ENCODE peak calls at places on chromosomes 1 and 21, in four cellular contexts. Y, N, P and K are unnamed samples.

GRCh38 chr1:983736-984475 is 2.0 kb upstream of the PERM1 start:
- DNase-seq in Y (no peak), N (peak; percentile 85), P (peak; percentile 87), K (no peak)

GRCh38 chr21:38499296-38499695 is 1.0 kb upstream of the ERG start:
- DNase-seq in Y (no peak), N (no peak), P (no peak), K (no peak)

GRCh38 chr1:179954494-179955317 is at the start of gene CEP350:
- DNase-seq in Y (peak; percentile 98), N (peak; percentile 98), P (peak; percentile 89), K (peak; percentile 77)

GRCh38 chr1:63920154-63921117 is 146.6 kb downstream of the ROR1 start:
- DNase-seq in Y (no peak), N (no peak), P (no peak), K (peak; percentile 48)

GRCh38 chr21:37532868-37533780 is 166.6 kb downstream of the DYRK1A start:
- DNase-seq in Y (no peak), N (peak; percentile 16), P (peak; percentile 66), K (peak; percentile 35)

GRCh38 chr1:215556996-215557395 is 10.1 kb upstream of the KCTD3 start:
- DNase-seq in Y (no peak), N (no peak), P (no peak), K (no peak)

GRCh38 chr1:15328245-15328784 is 81.3 kb downstream of the FHAD1 start:
- DNase-seq in Y (no peak), N (no peak), P (no peak), K (no peak)

GRCh38 chr21:44432841-44433790 is 22.2 kb upstream of the LRRC3 start:
- DNase-seq in Y (no peak), N (no peak), P (no peak), K (no peak)

GRCh38 chr21:20999567-21000169 is 1.5 kb downstream of the NCAM2 start:
- DNase-seq in Y (peak; percentile 9), N (peak; percentile 48), P (peak; percentile 62), K (no peak)

GRCh38 chr1:200631375-200631774 is 10.8 kb upstream of the KIF14 start:
- DNase-seq in Y (no peak), N (no peak), P (no peak), K (no peak)

GRCh38 chr1:66217021-66217420 is 316.9 kb upstream of the SGIP1 start:
- DNase-seq in Y (no peak), N (no peak), P (no peak), K (peak; percentile 64)

GRCh38 chr1:32870615-32871363 is at the start of gene FNDC5:
- DNase-seq in Y (no peak), N (peak; percentile 56), P (peak; percentile 61), K (no peak)

GRCh38 chr1:67261646-67262045 is 46.0 kb upstream of the IL12RB2 start:
- DNase-seq in Y (no peak), N (peak; percentile 21), P (no peak), K (no peak)

GRCh38 chr1:38873027-38873969 is at the start of gene MYCBP:
- DNase-seq in Y (peak; percentile 89), N (peak; percentile 98), P (peak; percentile 99), K (peak; percentile 94)

DNA sequence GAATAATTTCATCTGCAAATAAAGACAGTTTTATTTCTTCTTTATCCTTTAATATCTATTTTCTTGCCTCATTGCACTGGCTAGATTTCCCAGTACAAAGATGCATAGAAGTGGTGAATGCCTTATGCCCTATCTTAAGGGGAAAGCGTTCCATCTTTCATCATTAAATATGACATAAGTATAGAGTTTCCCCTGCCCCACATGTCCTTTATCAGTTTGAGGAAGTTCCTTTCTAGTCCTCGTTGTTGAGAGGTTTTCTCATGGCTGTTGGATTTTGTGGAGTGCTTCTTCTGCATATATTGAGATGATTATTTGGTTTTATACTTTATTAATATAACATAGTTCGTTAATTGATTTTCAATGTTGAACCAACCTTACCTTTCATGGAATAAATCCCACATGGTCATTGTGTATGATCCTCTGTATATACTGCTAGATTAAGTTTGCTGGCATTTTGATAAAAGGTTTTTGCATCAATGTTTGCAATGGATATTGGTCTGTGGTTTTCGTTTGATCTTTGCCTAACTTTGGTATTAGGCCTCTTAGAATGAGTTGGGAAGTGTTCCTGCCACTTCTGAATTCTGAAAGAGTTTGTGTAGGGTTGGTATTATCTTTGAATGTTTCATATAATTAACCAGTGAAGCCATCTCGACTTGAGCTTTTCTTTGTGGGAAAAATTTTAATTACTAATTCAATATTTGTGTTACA is 15.6 kb downstream of the PRKACB start:
- DNase-seq in Y (no peak), N (no peak), P (no peak), K (no peak)
- TF ChIP-seq NR3C1 in Y (no peak), N (no peak), P (no peak), K (no peak)

DNA sequence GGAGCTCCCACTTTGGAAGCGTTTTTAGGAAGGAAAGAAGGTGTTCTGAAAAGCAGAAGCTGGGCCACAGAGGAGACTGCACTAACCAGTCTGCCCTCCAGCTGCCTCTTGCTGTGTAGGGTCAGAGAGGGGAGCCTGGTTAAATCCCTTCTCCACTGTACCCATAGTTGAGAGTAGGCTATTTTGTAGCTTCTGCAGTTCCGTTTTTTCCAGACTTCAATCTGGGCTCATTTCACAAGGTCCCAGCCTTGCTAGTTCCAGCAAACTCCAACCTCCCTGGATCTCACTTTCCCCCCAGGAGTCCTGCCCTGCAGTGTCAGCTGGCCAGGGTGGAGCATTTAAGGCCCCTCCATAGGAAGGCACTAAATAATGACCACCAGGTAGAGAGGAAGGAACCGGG is 11.0 kb downstream of the TNN start:
- DNase-seq in Y (no peak), N (no peak), P (no peak), K (no peak)
- TF ChIP-seq NR3C1 in Y (no peak), N (no peak), P (no peak), K (no peak)

GRCh38 chr1:231724876-231725647 is 98.5 kb downstream of the DISC1 start:
- DNase-seq in Y (peak; percentile 57), N (peak; percentile 70), P (peak; percentile 74), K (peak; percentile 40)
- TF ChIP-seq NR3C1 in Y (no peak), N (no peak), P (no peak), K (no peak)

GRCh38 chr1:237525102-237525501 is 365.6 kb downstream of the ZP4 start:
- DNase-seq in Y (no peak), N (no peak), P (no peak), K (no peak)

DNA sequence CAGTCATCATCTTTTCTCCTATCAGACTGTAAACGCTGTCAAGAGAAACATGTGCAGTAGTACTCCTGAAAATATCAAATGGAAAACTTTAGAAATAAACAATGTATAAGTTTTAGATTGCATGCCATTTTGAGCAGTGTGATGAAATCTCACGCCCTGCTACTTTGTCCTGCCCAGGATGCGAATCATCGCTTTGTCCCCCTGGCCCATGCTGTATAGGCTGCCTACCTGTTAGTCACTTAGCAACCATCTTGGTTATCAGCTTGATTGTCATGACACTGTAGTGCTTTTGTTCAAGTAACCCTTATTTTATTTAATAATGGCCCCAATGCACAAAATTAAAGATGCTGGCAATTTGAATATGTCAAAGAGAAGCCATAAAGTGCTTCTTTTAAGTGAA is 363.0 kb downstream of the ZP4 start:
- DNase-seq in Y (no peak), N (no peak), P (no peak), K (no peak)
- TF ChIP-seq NR3C1 in Y (no peak), N (no peak), P (no peak), K (no peak)